ENCODE peak calls at places on chromosomes 3 and 15, in nine cellular contexts. One of them, this sample, is unnamed.
A peak's percentile ranks its signal among the peaks of the same experiment; 100 is the strongest.

GRCh38 chr3:128573707-128574162 is 76.9 kb downstream of the RPN1 start:
- ATAC-seq in heart right ventricle: peak; percentile 71
- ATAC-seq in DND-41: no peak
- ATAC-seq in sciatic nerve: no peak
- ATAC-seq in gastrocnemius medialis: peak; percentile 68
- ATAC-seq in stimulated activated effector memory CD8-positive, alpha-beta T cell treated with anti-CD3 and anti-CD28 coated beads, Interleukin-12 subunit alpha, Interleukin-12 subunit beta, amount 100 ng/mL, for 72 hours: no peak
- ATAC-seq in omental fat pad: no peak
- ATAC-seq in body of pancreas: peak; percentile 30
- ATAC-seq in CD4-positive, alpha-beta T cell: no peak
- ATAC-seq in this sample: peak; percentile 39

GRCh38 chr15:82763361-82764142 is 42.3 kb downstream of the FSD2 start:
- ATAC-seq in body of pancreas: no peak
- ATAC-seq in sciatic nerve: no peak
- ATAC-seq in heart right ventricle: no peak
- ATAC-seq in gastrocnemius medialis: peak; percentile 85
- ATAC-seq in stimulated activated effector memory CD8-positive, alpha-beta T cell treated with anti-CD3 and anti-CD28 coated beads, Interleukin-12 subunit alpha, Interleukin-12 subunit beta, amount 100 ng/mL, for 72 hours: no peak
- ATAC-seq in CD4-positive, alpha-beta T cell: no peak
- ATAC-seq in DND-41: no peak
- ATAC-seq in omental fat pad: no peak
- ATAC-seq in this sample: no peak

GRCh38 chr3:170752571-170753155 is 117.3 kb downstream of the RPL22L1 start:
- ATAC-seq in DND-41: no peak
- ATAC-seq in CD4-positive, alpha-beta T cell: no peak
- ATAC-seq in body of pancreas: no peak
- ATAC-seq in omental fat pad: no peak
- ATAC-seq in heart right ventricle: no peak
- ATAC-seq in gastrocnemius medialis: no peak
- ATAC-seq in stimulated activated effector memory CD8-positive, alpha-beta T cell treated with anti-CD3 and anti-CD28 coated beads, Interleukin-12 subunit alpha, Interleukin-12 subunit beta, amount 100 ng/mL, for 72 hours: no peak
- ATAC-seq in sciatic nerve: no peak
- ATAC-seq in this sample: no peak

GRCh38 chr3:105828703-105829102 is 40.1 kb downstream of the CBLB start:
- ATAC-seq in gastrocnemius medialis: no peak
- ATAC-seq in heart right ventricle: no peak
- ATAC-seq in sciatic nerve: peak; percentile 32
- ATAC-seq in stimulated activated effector memory CD8-positive, alpha-beta T cell treated with anti-CD3 and anti-CD28 coated beads, Interleukin-12 subunit alpha, Interleukin-12 subunit beta, amount 100 ng/mL, for 72 hours: peak; percentile 51
- ATAC-seq in DND-41: no peak
- ATAC-seq in body of pancreas: no peak
- ATAC-seq in CD4-positive, alpha-beta T cell: peak; percentile 19
- ATAC-seq in omental fat pad: no peak
- ATAC-seq in this sample: no peak

GRCh38 chr3:37130984-37131975 is 43.1 kb downstream of the LRRFIP2 start:
- ATAC-seq in omental fat pad: no peak
- ATAC-seq in CD4-positive, alpha-beta T cell: no peak
- ATAC-seq in heart right ventricle: peak; percentile 38
- ATAC-seq in sciatic nerve: no peak
- ATAC-seq in DND-41: no peak
- ATAC-seq in gastrocnemius medialis: no peak
- ATAC-seq in body of pancreas: peak; percentile 80
- ATAC-seq in stimulated activated effector memory CD8-positive, alpha-beta T cell treated with anti-CD3 and anti-CD28 coated beads, Interleukin-12 subunit alpha, Interleukin-12 subunit beta, amount 100 ng/mL, for 72 hours: no peak
- ATAC-seq in this sample: no peak

GRCh38 chr3:108035751-108036150 is 55.1 kb downstream of the CD47 start:
- ATAC-seq in DND-41: peak; percentile 48
- ATAC-seq in CD4-positive, alpha-beta T cell: no peak
- ATAC-seq in omental fat pad: no peak
- ATAC-seq in gastrocnemius medialis: no peak
- ATAC-seq in heart right ventricle: peak; percentile 56
- ATAC-seq in stimulated activated effector memory CD8-positive, alpha-beta T cell treated with anti-CD3 and anti-CD28 coated beads, Interleukin-12 subunit alpha, Interleukin-12 subunit beta, amount 100 ng/mL, for 72 hours: no peak
- ATAC-seq in body of pancreas: no peak
- ATAC-seq in sciatic nerve: peak; percentile 22
- ATAC-seq in this sample: no peak

GRCh38 chr15:89936051-89936792 is 23.5 kb upstream of the ARPIN start:
- ATAC-seq in body of pancreas: no peak
- ATAC-seq in omental fat pad: no peak
- ATAC-seq in DND-41: peak; percentile 99
- ATAC-seq in stimulated activated effector memory CD8-positive, alpha-beta T cell treated with anti-CD3 and anti-CD28 coated beads, Interleukin-12 subunit alpha, Interleukin-12 subunit beta, amount 100 ng/mL, for 72 hours: peak; percentile 47
- ATAC-seq in heart right ventricle: no peak
- ATAC-seq in gastrocnemius medialis: no peak
- ATAC-seq in CD4-positive, alpha-beta T cell: peak; percentile 86
- ATAC-seq in sciatic nerve: no peak
- ATAC-seq in this sample: peak; percentile 13

GRCh38 chr3:23793528-23794134 is 12.1 kb upstream of the UBE2E1 start:
- ATAC-seq in CD4-positive, alpha-beta T cell: no peak
- ATAC-seq in gastrocnemius medialis: no peak
- ATAC-seq in sciatic nerve: no peak
- ATAC-seq in stimulated activated effector memory CD8-positive, alpha-beta T cell treated with anti-CD3 and anti-CD28 coated beads, Interleukin-12 subunit alpha, Interleukin-12 subunit beta, amount 100 ng/mL, for 72 hours: peak; percentile 82
- ATAC-seq in body of pancreas: no peak
- ATAC-seq in omental fat pad: no peak
- ATAC-seq in DND-41: no peak
- ATAC-seq in heart right ventricle: no peak
- ATAC-seq in this sample: no peak

GRCh38 chr15:63323798-63324651 is 46.6 kb downstream of the APH1B start:
- ATAC-seq in body of pancreas: no peak
- ATAC-seq in stimulated activated effector memory CD8-positive, alpha-beta T cell treated with anti-CD3 and anti-CD28 coated beads, Interleukin-12 subunit alpha, Interleukin-12 subunit beta, amount 100 ng/mL, for 72 hours: no peak
- ATAC-seq in gastrocnemius medialis: no peak
- ATAC-seq in heart right ventricle: no peak
- ATAC-seq in sciatic nerve: no peak
- ATAC-seq in CD4-positive, alpha-beta T cell: no peak
- ATAC-seq in DND-41: no peak
- ATAC-seq in omental fat pad: no peak
- ATAC-seq in this sample: no peak

GRCh38 chr3:150132101-150132749 is 161.5 kb upstream of the PFN2 start:
- ATAC-seq in heart right ventricle: no peak
- ATAC-seq in CD4-positive, alpha-beta T cell: no peak
- ATAC-seq in DND-41: no peak
- ATAC-seq in stimulated activated effector memory CD8-positive, alpha-beta T cell treated with anti-CD3 and anti-CD28 coated beads, Interleukin-12 subunit alpha, Interleukin-12 subunit beta, amount 100 ng/mL, for 72 hours: no peak
- ATAC-seq in body of pancreas: no peak
- ATAC-seq in gastrocnemius medialis: no peak
- ATAC-seq in sciatic nerve: no peak
- ATAC-seq in omental fat pad: no peak
- ATAC-seq in this sample: no peak

GRCh38 chr3:137000039-137000438 is 42.3 kb downstream of the IL20RB start:
- ATAC-seq in stimulated activated effector memory CD8-positive, alpha-beta T cell treated with anti-CD3 and anti-CD28 coated beads, Interleukin-12 subunit alpha, Interleukin-12 subunit beta, amount 100 ng/mL, for 72 hours: no peak
- ATAC-seq in CD4-positive, alpha-beta T cell: no peak
- ATAC-seq in gastrocnemius medialis: no peak
- ATAC-seq in omental fat pad: no peak
- ATAC-seq in heart right ventricle: no peak
- ATAC-seq in body of pancreas: no peak
- ATAC-seq in sciatic nerve: no peak
- ATAC-seq in DND-41: no peak
- ATAC-seq in this sample: no peak

GRCh38 chr3:105349988-105350387 is 16.7 kb upstream of the ALCAM start:
- ATAC-seq in sciatic nerve: no peak
- ATAC-seq in omental fat pad: no peak
- ATAC-seq in heart right ventricle: no peak
- ATAC-seq in body of pancreas: no peak
- ATAC-seq in CD4-positive, alpha-beta T cell: no peak
- ATAC-seq in DND-41: no peak
- ATAC-seq in stimulated activated effector memory CD8-positive, alpha-beta T cell treated with anti-CD3 and anti-CD28 coated beads, Interleukin-12 subunit alpha, Interleukin-12 subunit beta, amount 100 ng/mL, for 72 hours: no peak
- ATAC-seq in gastrocnemius medialis: no peak
- ATAC-seq in this sample: no peak

GRCh38 chr3:132595036-132595435 is 2.0 kb upstream of the ACKR4 start:
- ATAC-seq in gastrocnemius medialis: no peak
- ATAC-seq in DND-41: no peak
- ATAC-seq in heart right ventricle: no peak
- ATAC-seq in CD4-positive, alpha-beta T cell: no peak
- ATAC-seq in sciatic nerve: peak; percentile 28
- ATAC-seq in stimulated activated effector memory CD8-positive, alpha-beta T cell treated with anti-CD3 and anti-CD28 coated beads, Interleukin-12 subunit alpha, Interleukin-12 subunit beta, amount 100 ng/mL, for 72 hours: no peak
- ATAC-seq in body of pancreas: no peak
- ATAC-seq in omental fat pad: no peak
- ATAC-seq in this sample: peak; percentile 76

GRCh38 chr3:45909542-45909941 is 23.2 kb downstream of the CCR9 start:
- ATAC-seq in sciatic nerve: no peak
- ATAC-seq in DND-41: peak; percentile 44
- ATAC-seq in gastrocnemius medialis: no peak
- ATAC-seq in heart right ventricle: no peak
- ATAC-seq in stimulated activated effector memory CD8-positive, alpha-beta T cell treated with anti-CD3 and anti-CD28 coated beads, Interleukin-12 subunit alpha, Interleukin-12 subunit beta, amount 100 ng/mL, for 72 hours: no peak
- ATAC-seq in CD4-positive, alpha-beta T cell: no peak
- ATAC-seq in body of pancreas: no peak
- ATAC-seq in omental fat pad: no peak
- ATAC-seq in this sample: no peak

GRCh38 chr3:193882091-193882490 is 253.9 kb upstream of the HES1 start:
- ATAC-seq in omental fat pad: no peak
- ATAC-seq in body of pancreas: no peak
- ATAC-seq in CD4-positive, alpha-beta T cell: no peak
- ATAC-seq in stimulated activated effector memory CD8-positive, alpha-beta T cell treated with anti-CD3 and anti-CD28 coated beads, Interleukin-12 subunit alpha, Interleukin-12 subunit beta, amount 100 ng/mL, for 72 hours: no peak
- ATAC-seq in gastrocnemius medialis: no peak
- ATAC-seq in sciatic nerve: no peak
- ATAC-seq in DND-41: no peak
- ATAC-seq in heart right ventricle: no peak
- ATAC-seq in this sample: no peak

GRCh38 chr3:8386221-8386620 is 115.4 kb upstream of the LMCD1 start:
- ATAC-seq in stimulated activated effector memory CD8-positive, alpha-beta T cell treated with anti-CD3 and anti-CD28 coated beads, Interleukin-12 subunit alpha, Interleukin-12 subunit beta, amount 100 ng/mL, for 72 hours: no peak
- ATAC-seq in sciatic nerve: no peak
- ATAC-seq in heart right ventricle: no peak
- ATAC-seq in body of pancreas: no peak
- ATAC-seq in omental fat pad: no peak
- ATAC-seq in CD4-positive, alpha-beta T cell: no peak
- ATAC-seq in DND-41: no peak
- ATAC-seq in gastrocnemius medialis: no peak
- ATAC-seq in this sample: no peak

GRCh38 chr3:150106752-150107428 is 136.2 kb upstream of the PFN2 start:
- ATAC-seq in gastrocnemius medialis: no peak
- ATAC-seq in heart right ventricle: no peak
- ATAC-seq in omental fat pad: no peak
- ATAC-seq in body of pancreas: peak; percentile 30
- ATAC-seq in stimulated activated effector memory CD8-positive, alpha-beta T cell treated with anti-CD3 and anti-CD28 coated beads, Interleukin-12 subunit alpha, Interleukin-12 subunit beta, amount 100 ng/mL, for 72 hours: no peak
- ATAC-seq in DND-41: no peak
- ATAC-seq in sciatic nerve: no peak
- ATAC-seq in CD4-positive, alpha-beta T cell: no peak
- ATAC-seq in this sample: no peak

GRCh38 chr3:101995371-101996046 is 146.2 kb downstream of the NFKBIZ start:
- ATAC-seq in gastrocnemius medialis: no peak
- ATAC-seq in DND-41: no peak
- ATAC-seq in body of pancreas: no peak
- ATAC-seq in sciatic nerve: no peak
- ATAC-seq in stimulated activated effector memory CD8-positive, alpha-beta T cell treated with anti-CD3 and anti-CD28 coated beads, Interleukin-12 subunit alpha, Interleukin-12 subunit beta, amount 100 ng/mL, for 72 hours: peak; percentile 69
- ATAC-seq in omental fat pad: peak; percentile 35
- ATAC-seq in CD4-positive, alpha-beta T cell: no peak
- ATAC-seq in heart right ventricle: no peak
- ATAC-seq in this sample: no peak

GRCh38 chr3:32316319-32316718 is 75.3 kb upstream of the CMTM7 start:
- ATAC-seq in body of pancreas: no peak
- ATAC-seq in CD4-positive, alpha-beta T cell: no peak
- ATAC-seq in gastrocnemius medialis: no peak
- ATAC-seq in stimulated activated effector memory CD8-positive, alpha-beta T cell treated with anti-CD3 and anti-CD28 coated beads, Interleukin-12 subunit alpha, Interleukin-12 subunit beta, amount 100 ng/mL, for 72 hours: no peak
- ATAC-seq in omental fat pad: no peak
- ATAC-seq in heart right ventricle: no peak
- ATAC-seq in DND-41: no peak
- ATAC-seq in sciatic nerve: no peak
- ATAC-seq in this sample: no peak

GRCh38 chr3:143291826-143292447 is 172.4 kb downstream of the CHST2 start:
- ATAC-seq in stimulated activated effector memory CD8-positive, alpha-beta T cell treated with anti-CD3 and anti-CD28 coated beads, Interleukin-12 subunit alpha, Interleukin-12 subunit beta, amount 100 ng/mL, for 72 hours: no peak
- ATAC-seq in CD4-positive, alpha-beta T cell: no peak
- ATAC-seq in gastrocnemius medialis: no peak
- ATAC-seq in body of pancreas: no peak
- ATAC-seq in DND-41: no peak
- ATAC-seq in omental fat pad: no peak
- ATAC-seq in heart right ventricle: peak; percentile 75
- ATAC-seq in sciatic nerve: no peak
- ATAC-seq in this sample: peak; percentile 41

GRCh38 chr3:4738737-4739274 is 240.4 kb upstream of the BHLHE40 start:
- ATAC-seq in gastrocnemius medialis: no peak
- ATAC-seq in sciatic nerve: no peak
- ATAC-seq in DND-41: no peak
- ATAC-seq in omental fat pad: no peak
- ATAC-seq in CD4-positive, alpha-beta T cell: no peak
- ATAC-seq in stimulated activated effector memory CD8-positive, alpha-beta T cell treated with anti-CD3 and anti-CD28 coated beads, Interleukin-12 subunit alpha, Interleukin-12 subunit beta, amount 100 ng/mL, for 72 hours: peak; percentile 75
- ATAC-seq in body of pancreas: no peak
- ATAC-seq in heart right ventricle: no peak
- ATAC-seq in this sample: no peak

GRCh38 chr3:12287727-12288465 is 974 bp upstream of the PPARG start:
- ATAC-seq in heart right ventricle: peak; percentile 88
- ATAC-seq in DND-41: no peak
- ATAC-seq in CD4-positive, alpha-beta T cell: no peak
- ATAC-seq in stimulated activated effector memory CD8-positive, alpha-beta T cell treated with anti-CD3 and anti-CD28 coated beads, Interleukin-12 subunit alpha, Interleukin-12 subunit beta, amount 100 ng/mL, for 72 hours: peak; percentile 63
- ATAC-seq in body of pancreas: peak; percentile 78
- ATAC-seq in sciatic nerve: peak; percentile 74
- ATAC-seq in omental fat pad: peak; percentile 72
- ATAC-seq in gastrocnemius medialis: peak; percentile 35
- ATAC-seq in this sample: peak; percentile 76

GRCh38 chr3:113231827-113232253 is 20.5 kb downstream of the BOC start:
- ATAC-seq in gastrocnemius medialis: peak; percentile 49
- ATAC-seq in sciatic nerve: no peak
- ATAC-seq in CD4-positive, alpha-beta T cell: no peak
- ATAC-seq in omental fat pad: peak; percentile 91
- ATAC-seq in body of pancreas: peak; percentile 50
- ATAC-seq in heart right ventricle: no peak
- ATAC-seq in stimulated activated effector memory CD8-positive, alpha-beta T cell treated with anti-CD3 and anti-CD28 coated beads, Interleukin-12 subunit alpha, Interleukin-12 subunit beta, amount 100 ng/mL, for 72 hours: peak; percentile 81
- ATAC-seq in DND-41: no peak
- ATAC-seq in this sample: peak; percentile 84

GRCh38 chr3:197028711-197029510 is 706 bp downstream of the MELTF start:
- ATAC-seq in omental fat pad: no peak
- ATAC-seq in body of pancreas: no peak
- ATAC-seq in DND-41: no peak
- ATAC-seq in sciatic nerve: no peak
- ATAC-seq in stimulated activated effector memory CD8-positive, alpha-beta T cell treated with anti-CD3 and anti-CD28 coated beads, Interleukin-12 subunit alpha, Interleukin-12 subunit beta, amount 100 ng/mL, for 72 hours: peak; percentile 45
- ATAC-seq in CD4-positive, alpha-beta T cell: peak; percentile 32
- ATAC-seq in gastrocnemius medialis: no peak
- ATAC-seq in heart right ventricle: no peak
- ATAC-seq in this sample: peak; percentile 3

GRCh38 chr15:60973637-60974415 is 255.3 kb downstream of the RORA start:
- ATAC-seq in body of pancreas: no peak
- ATAC-seq in CD4-positive, alpha-beta T cell: no peak
- ATAC-seq in stimulated activated effector memory CD8-positive, alpha-beta T cell treated with anti-CD3 and anti-CD28 coated beads, Interleukin-12 subunit alpha, Interleukin-12 subunit beta, amount 100 ng/mL, for 72 hours: no peak
- ATAC-seq in gastrocnemius medialis: no peak
- ATAC-seq in heart right ventricle: no peak
- ATAC-seq in omental fat pad: no peak
- ATAC-seq in DND-41: no peak
- ATAC-seq in sciatic nerve: no peak
- ATAC-seq in this sample: peak; percentile 57

GRCh38 chr3:155352900-155353490 is 59.5 kb upstream of the STRIT1 start:
- ATAC-seq in heart right ventricle: no peak
- ATAC-seq in body of pancreas: no peak
- ATAC-seq in omental fat pad: no peak
- ATAC-seq in DND-41: peak; percentile 79
- ATAC-seq in gastrocnemius medialis: no peak
- ATAC-seq in sciatic nerve: peak; percentile 52
- ATAC-seq in stimulated activated effector memory CD8-positive, alpha-beta T cell treated with anti-CD3 and anti-CD28 coated beads, Interleukin-12 subunit alpha, Interleukin-12 subunit beta, amount 100 ng/mL, for 72 hours: no peak
- ATAC-seq in CD4-positive, alpha-beta T cell: no peak
- ATAC-seq in this sample: no peak

GRCh38 chr3:188867691-188868090 is 304.1 kb upstream of the TPRG1 start:
- ATAC-seq in omental fat pad: no peak
- ATAC-seq in gastrocnemius medialis: no peak
- ATAC-seq in stimulated activated effector memory CD8-positive, alpha-beta T cell treated with anti-CD3 and anti-CD28 coated beads, Interleukin-12 subunit alpha, Interleukin-12 subunit beta, amount 100 ng/mL, for 72 hours: no peak
- ATAC-seq in sciatic nerve: no peak
- ATAC-seq in CD4-positive, alpha-beta T cell: no peak
- ATAC-seq in body of pancreas: no peak
- ATAC-seq in DND-41: no peak
- ATAC-seq in heart right ventricle: no peak
- ATAC-seq in this sample: no peak

GRCh38 chr3:145915787-145916186 is 245.2 kb downstream of the PLOD2 start:
- ATAC-seq in CD4-positive, alpha-beta T cell: no peak
- ATAC-seq in heart right ventricle: no peak
- ATAC-seq in sciatic nerve: no peak
- ATAC-seq in gastrocnemius medialis: no peak
- ATAC-seq in omental fat pad: no peak
- ATAC-seq in body of pancreas: no peak
- ATAC-seq in stimulated activated effector memory CD8-positive, alpha-beta T cell treated with anti-CD3 and anti-CD28 coated beads, Interleukin-12 subunit alpha, Interleukin-12 subunit beta, amount 100 ng/mL, for 72 hours: no peak
- ATAC-seq in DND-41: no peak
- ATAC-seq in this sample: no peak

GRCh38 chr3:146772211-146772743 is 167.1 kb upstream of the PLSCR5 start:
- ATAC-seq in omental fat pad: no peak
- ATAC-seq in heart right ventricle: no peak
- ATAC-seq in CD4-positive, alpha-beta T cell: no peak
- ATAC-seq in gastrocnemius medialis: no peak
- ATAC-seq in body of pancreas: no peak
- ATAC-seq in sciatic nerve: no peak
- ATAC-seq in DND-41: no peak
- ATAC-seq in stimulated activated effector memory CD8-positive, alpha-beta T cell treated with anti-CD3 and anti-CD28 coated beads, Interleukin-12 subunit alpha, Interleukin-12 subunit beta, amount 100 ng/mL, for 72 hours: no peak
- ATAC-seq in this sample: no peak

GRCh38 chr15:39640665-39641064 is 59.8 kb downstream of the THBS1 start:
- ATAC-seq in omental fat pad: no peak
- ATAC-seq in gastrocnemius medialis: no peak
- ATAC-seq in sciatic nerve: no peak
- ATAC-seq in body of pancreas: no peak
- ATAC-seq in DND-41: no peak
- ATAC-seq in heart right ventricle: no peak
- ATAC-seq in CD4-positive, alpha-beta T cell: no peak
- ATAC-seq in stimulated activated effector memory CD8-positive, alpha-beta T cell treated with anti-CD3 and anti-CD28 coated beads, Interleukin-12 subunit alpha, Interleukin-12 subunit beta, amount 100 ng/mL, for 72 hours: no peak
- ATAC-seq in this sample: no peak

GRCh38 chr3:64344721-64345207 is 119.5 kb upstream of the PRICKLE2 start:
- ATAC-seq in omental fat pad: peak; percentile 85
- ATAC-seq in CD4-positive, alpha-beta T cell: no peak
- ATAC-seq in stimulated activated effector memory CD8-positive, alpha-beta T cell treated with anti-CD3 and anti-CD28 coated beads, Interleukin-12 subunit alpha, Interleukin-12 subunit beta, amount 100 ng/mL, for 72 hours: no peak
- ATAC-seq in gastrocnemius medialis: no peak
- ATAC-seq in sciatic nerve: no peak
- ATAC-seq in body of pancreas: no peak
- ATAC-seq in heart right ventricle: no peak
- ATAC-seq in DND-41: no peak
- ATAC-seq in this sample: peak; percentile 79

This sample was measured in esophagus mucosa.